ENCODE peak calls at places on chromosomes 2 and 18, in four cellular contexts. A, I, P and G are unnamed samples.

GRCh38 chr2:215784371-215784783 is 229.0 kb downstream of the MREG start:
- DNase-seq in A (no peak), I (no peak), P (no peak), G (no peak)

GRCh38 chr18:60019463-60019840 is 119.7 kb downstream of the PMAIP1 start:
- DNase-seq in A (peak), I (no peak), P (no peak), G (no peak)

GRCh38 chr2:73998933-73999332 is 14.2 kb downstream of the TET3 start:
- DNase-seq in A (no peak), I (no peak), P (no peak), G (no peak)

GRCh38 chr2:67954125-67954748 is 108.6 kb downstream of the C1D start:
- DNase-seq in A (no peak), I (no peak), P (peak), G (no peak)

GRCh38 chr2:226185613-226186211 is 613.9 kb downstream of the IRS1 start:
- DNase-seq in A (peak), I (no peak), P (no peak), G (no peak)

GRCh38 chr2:23351388-23352141 is 33.4 kb upstream of the KLHL29 start:
- DNase-seq in A (peak), I (peak), P (peak), G (no peak)

GRCh38 chr2:23066701-23067100 is 318.3 kb upstream of the KLHL29 start:
- DNase-seq in A (no peak), I (no peak), P (no peak), G (no peak)

GRCh38 chr2:69223759-69224494 is 163.1 kb downstream of the GFPT1 start:
- DNase-seq in A (no peak), I (no peak), P (peak), G (no peak)

GRCh38 chr2:241796610-241797138 is 12.3 kb upstream of the NEU4 start:
- DNase-seq in A (no peak), I (no peak), P (no peak), G (no peak)

GRCh38 chr2:128280901-128281321 is 37.8 kb downstream of the HS6ST1 start:
- DNase-seq in A (no peak), I (no peak), P (no peak), G (no peak)

GRCh38 chr18:51425475-51425874 is 228.0 kb upstream of the MEX3C start:
- DNase-seq in A (no peak), I (no peak), P (no peak), G (peak)

GRCh38 chr2:19648583-19648982 is 253.2 kb downstream of the TTC32 start:
- DNase-seq in A (peak), I (no peak), P (no peak), G (no peak)

GRCh38 chr2:15134957-15135356 is 426.2 kb downstream of the NBAS start:
- DNase-seq in A (no peak), I (no peak), P (no peak), G (no peak)

GRCh38 chr2:70086838-70087702 is at the start of gene PCBP1:
- DNase-seq in A (peak), I (peak), P (peak), G (peak)

GRCh38 chr2:124884315-124884714 is 859.2 kb downstream of the CNTNAP5 start:
- DNase-seq in A (no peak), I (no peak), P (no peak), G (no peak)

GRCh38 chr18:6752200-6752873 is 22.8 kb downstream of the ARHGAP28 start:
- DNase-seq in A (no peak), I (no peak), P (no peak), G (no peak)

GRCh38 chr2:98605076-98605475 is 3.2 kb downstream of the COA5 start:
- DNase-seq in A (no peak), I (no peak), P (no peak), G (no peak)

GRCh38 chr2:143473206-143473605 is 344.0 kb downstream of the ARHGAP15 start:
- DNase-seq in A (no peak), I (no peak), P (no peak), G (no peak)

GRCh38 chr18:70132999-70133398 is 72.5 kb downstream of the RTTN start:
- DNase-seq in A (peak), I (no peak), P (peak), G (no peak)

GRCh38 chr2:111048856-111049551 is 71.7 kb upstream of the BCL2L11 start:
- DNase-seq in A (no peak), I (no peak), P (no peak), G (no peak)

GRCh38 chr2:239758325-239758877 is 266.7 kb downstream of the NDUFA10 start:
- DNase-seq in A (peak), I (no peak), P (no peak), G (no peak)

GRCh38 chr18:79567481-79568147 is 112.0 kb upstream of the CTDP1 start:
- DNase-seq in A (no peak), I (no peak), P (no peak), G (no peak)

GRCh38 chr2:112149194-112149593 is 11.0 kb downstream of the FBLN7 start:
- DNase-seq in A (no peak), I (no peak), P (no peak), G (no peak)

GRCh38 chr2:219661197-219661954 is 33.9 kb downstream of the SLC4A3 start:
- DNase-seq in A (peak), I (peak), P (peak), G (peak)

GRCh38 chr2:128610496-128610895 is 291.8 kb upstream of the HS6ST1 start:
- DNase-seq in A (no peak), I (no peak), P (no peak), G (no peak)

GRCh38 chr2:240250150-240250984 is 109.9 kb upstream of the OTOS start:
- DNase-seq in A (no peak), I (no peak), P (no peak), G (no peak)

GRCh38 chr2:238763471-238763995 is 84.4 kb upstream of the TWIST2 start:
- DNase-seq in A (no peak), I (no peak), P (no peak), G (no peak)

GRCh38 chr2:149587950-149588487 is 444 bp upstream of the MMADHC start:
- DNase-seq in A (no peak), I (no peak), P (no peak), G (no peak)

GRCh38 chr2:236852100-236852976 is 233.4 kb upstream of the COPS8 start:
- DNase-seq in A (no peak), I (no peak), P (no peak), G (no peak)

GRCh38 chr2:132038179-132038882 is 123.4 kb downstream of the ANKRD30BL start:
- DNase-seq in A (no peak), I (peak), P (no peak), G (no peak)

GRCh38 chr18:21826196-21826595 is 85.6 kb downstream of the MIB1 start:
- DNase-seq in A (no peak), I (no peak), P (no peak), G (no peak)

GRCh38 chr2:128309341-128310093 is 9.2 kb downstream of the HS6ST1 start:
- DNase-seq in A (no peak), I (peak), P (peak), G (no peak)

GRCh38 chr2:45826889-45827635 is 175.6 kb downstream of the PRKCE start:
- DNase-seq in A (no peak), I (no peak), P (no peak), G (no peak)

GRCh38 chr2:12046641-12047040 is 300.2 kb downstream of the LPIN1 start:
- DNase-seq in A (no peak), I (no peak), P (no peak), G (no peak)

GRCh38 chr2:27795093-27795834 is 23.7 kb downstream of the MRPL33 start:
- DNase-seq in A (no peak), I (no peak), P (peak), G (no peak)

GRCh38 chr2:8539743-8540551 is 141.9 kb upstream of the ID2 start:
- DNase-seq in A (no peak), I (no peak), P (no peak), G (no peak)

GRCh38 chr18:9531791-9532410 is 56.6 kb downstream of the RALBP1 start:
- DNase-seq in A (no peak), I (no peak), P (no peak), G (no peak)

GRCh38 chr18:40866013-40866644 is 1088.9 kb upstream of the PIK3C3 start:
- DNase-seq in A (peak), I (peak), P (no peak), G (no peak)

GRCh38 chr2:221502270-221502973 is 69.7 kb downstream of the EPHA4 start:
- DNase-seq in A (no peak), I (no peak), P (no peak), G (no peak)

DNA sequence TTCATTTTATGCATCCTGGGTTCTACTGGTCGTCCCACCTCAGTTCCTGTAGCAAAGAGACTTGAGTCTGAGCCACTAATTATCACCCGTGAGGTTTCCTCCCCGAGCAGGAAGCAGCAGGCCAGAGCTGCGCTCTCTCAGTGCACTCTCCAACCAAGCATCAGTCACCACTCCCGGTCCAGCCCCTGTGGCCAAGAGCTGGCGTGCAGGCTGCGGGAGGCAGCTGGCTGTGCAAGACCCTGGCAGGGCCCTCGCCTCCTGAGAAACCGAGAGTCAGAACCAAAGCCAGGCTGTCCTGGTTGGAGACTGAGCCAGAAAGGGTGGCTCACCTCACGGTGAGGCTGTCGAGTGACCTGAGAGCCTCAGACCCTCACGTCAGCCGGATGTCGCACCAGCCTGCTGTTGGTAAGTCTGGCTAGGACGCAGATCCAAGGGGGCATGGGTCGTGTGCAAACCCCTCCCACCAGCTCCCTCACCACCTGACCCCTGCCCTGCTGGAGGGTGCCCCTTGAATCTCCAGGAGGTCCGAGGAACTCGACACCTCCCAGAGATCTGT is 7.1 kb downstream of the STEAP3 start:
- DNase-seq in A (no peak), I (no peak), P (no peak), G (no peak)
- TF ChIP-seq KDM1A in A (no peak), I (no peak), P (no peak), G (no peak)

DNA sequence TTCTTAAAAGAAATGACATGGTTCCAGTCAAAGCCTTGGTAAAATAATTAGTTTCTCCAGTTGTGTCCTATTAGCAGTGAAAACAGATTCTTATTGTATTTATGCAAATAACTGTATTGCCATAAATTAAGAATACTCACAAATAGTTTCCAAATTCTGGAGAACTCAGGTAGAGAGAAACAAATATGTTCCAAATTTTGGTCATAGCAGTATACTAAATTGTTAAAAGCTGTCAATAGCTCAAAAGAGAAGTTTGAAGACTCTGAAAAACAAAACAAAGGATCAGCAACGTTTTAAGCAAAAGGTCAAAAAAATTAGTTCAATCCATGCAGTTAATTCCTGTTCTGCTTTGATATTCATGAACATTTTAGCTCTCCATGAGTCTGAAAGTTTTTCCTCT is 25.5 kb downstream of the ELMOD3 start:
- DNase-seq in A (no peak), I (no peak), P (no peak), G (no peak)
- TF ChIP-seq EP300 in A (no peak), I (no peak), P (no peak), G (no peak)

GRCh38 chr2:72952961-72953360 is 35.6 kb downstream of the EMX1 start:
- DNase-seq in A (no peak), I (no peak), P (no peak), G (no peak)

GRCh38 chr2:72953976-72954375 is 36.7 kb downstream of the EMX1 start:
- DNase-seq in A (no peak), I (no peak), P (no peak), G (no peak)

GRCh38 chr2:72954376-72955187 is 37.3 kb downstream of the EMX1 start:
- DNase-seq in A (no peak), I (no peak), P (no peak), G (no peak)

GRCh38 chr2:72952110-72952823 is 34.9 kb downstream of the EMX1 start:
- DNase-seq in A (no peak), I (no peak), P (no peak), G (no peak)

GRCh38 chr2:72953528-72953927 is 36.2 kb downstream of the EMX1 start:
- DNase-seq in A (no peak), I (no peak), P (no peak), G (no peak)
- TF ChIP-seq KDM1A in A (no peak), I (no peak), P (no peak), G (no peak)

DNA sequence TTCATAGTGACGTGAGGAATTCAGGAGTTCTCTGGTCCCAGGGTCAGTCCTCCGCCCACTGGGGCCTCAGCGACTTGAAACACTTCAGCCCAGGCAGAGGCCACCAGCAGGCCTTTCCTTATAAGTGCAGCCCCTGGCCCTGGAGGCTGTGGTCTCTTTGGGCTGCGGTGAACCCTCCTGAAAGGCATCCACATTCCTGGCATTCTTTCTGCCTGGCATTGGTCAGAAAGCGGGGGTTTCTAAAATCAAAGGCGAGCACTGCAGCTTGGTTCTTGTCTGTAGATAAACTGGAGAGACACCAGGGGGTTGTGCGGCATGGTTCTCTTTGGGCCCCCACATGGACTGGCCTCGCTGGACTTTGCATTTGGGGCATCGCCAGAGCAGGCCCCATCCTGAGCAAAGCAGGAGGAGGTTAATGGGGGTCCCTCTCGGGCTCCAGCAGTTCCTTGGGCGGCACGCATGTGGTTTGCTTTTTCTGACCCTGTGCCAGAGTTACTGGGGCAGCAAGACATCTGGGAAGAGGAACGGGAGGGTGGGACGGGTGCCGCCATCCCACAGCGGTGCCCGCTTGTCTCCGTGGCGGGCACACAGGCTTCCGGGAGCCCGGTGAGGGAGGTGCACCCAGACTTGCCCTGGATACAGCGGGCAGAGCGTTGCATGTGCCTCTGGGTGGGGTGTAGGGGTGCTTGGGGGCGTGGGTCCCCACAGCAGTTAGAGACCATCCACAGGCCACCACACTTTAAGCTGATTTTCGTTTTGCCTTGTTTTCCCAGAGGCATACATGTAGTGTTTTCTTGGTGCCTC is 44.9 kb downstream of the SH3BP4 start:
- DNase-seq in A (peak), I (no peak), P (peak), G (no peak)
- TF ChIP-seq EP300 in A (no peak), I (no peak), P (no peak), G (no peak)

DNA sequence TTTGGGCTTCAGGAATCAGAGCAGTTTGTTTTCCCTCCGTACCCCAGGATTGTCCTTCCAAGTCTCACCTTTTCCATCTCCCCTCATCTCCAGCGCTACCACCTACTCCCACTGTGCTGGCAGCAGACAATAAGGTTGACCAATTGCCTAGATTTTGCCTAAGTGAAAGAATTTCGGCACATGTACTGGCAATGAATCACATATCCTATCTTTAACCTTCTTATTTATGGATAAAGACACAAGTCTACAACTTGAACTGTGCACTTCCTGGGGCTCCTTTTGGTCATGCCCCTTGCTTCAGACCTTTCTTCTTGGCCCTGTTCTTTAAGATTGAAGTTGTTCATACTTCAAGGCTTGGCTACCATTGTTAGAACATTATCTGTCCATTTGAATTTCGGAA is 71.4 kb downstream of the KCMF1 start:
- DNase-seq in A (no peak), I (no peak), P (no peak), G (no peak)
- TF ChIP-seq KDM1A in A (no peak), I (no peak), P (no peak), G (no peak)

DNA sequence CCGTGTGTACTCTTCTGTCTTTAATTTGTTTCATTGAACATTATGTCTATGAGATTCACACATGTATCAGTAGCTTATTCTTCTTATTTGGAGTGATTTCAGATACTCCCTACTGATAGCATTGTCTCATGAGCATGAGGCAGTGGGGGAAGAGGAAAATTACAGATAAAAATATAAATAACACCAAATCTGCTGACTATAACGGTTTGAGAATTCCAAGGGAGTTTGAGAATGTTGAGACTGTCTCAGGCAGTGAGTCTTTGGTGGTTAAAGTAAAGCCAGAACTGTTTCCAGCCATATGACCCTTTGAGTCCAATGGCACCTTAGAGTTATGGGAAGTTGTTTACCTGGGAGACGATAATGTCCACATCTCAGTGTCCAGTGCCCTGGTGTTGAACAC is 72.5 kb upstream of the KCNE4 start:
- DNase-seq in A (no peak), I (no peak), P (no peak), G (no peak)
- TF ChIP-seq EP300 in A (no peak), I (no peak), P (no peak), G (no peak)

DNA sequence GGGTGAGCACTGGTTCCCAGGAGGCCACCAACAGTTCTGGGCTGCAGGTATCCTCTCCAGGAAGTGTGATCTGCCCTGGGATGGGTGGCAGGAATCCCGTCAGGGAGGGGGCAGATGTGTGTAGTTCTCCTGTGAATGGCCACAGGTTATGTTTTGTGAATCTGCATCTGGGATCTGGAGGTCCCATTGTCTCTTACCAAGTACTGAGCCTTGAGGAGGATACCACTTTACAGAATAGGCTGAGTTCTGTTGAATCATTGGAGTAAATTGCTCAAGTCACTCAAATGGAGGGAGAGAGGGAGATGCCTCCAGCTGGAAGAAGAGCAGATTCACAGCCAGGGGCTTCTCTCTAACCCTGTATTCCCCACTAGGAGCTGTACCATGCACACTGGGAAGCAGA is 168.2 kb downstream of the ANKRD30B start:
- DNase-seq in A (no peak), I (no peak), P (no peak), G (no peak)
- TF ChIP-seq KDM1A in A (no peak), I (no peak), P (no peak), G (no peak)

DNA sequence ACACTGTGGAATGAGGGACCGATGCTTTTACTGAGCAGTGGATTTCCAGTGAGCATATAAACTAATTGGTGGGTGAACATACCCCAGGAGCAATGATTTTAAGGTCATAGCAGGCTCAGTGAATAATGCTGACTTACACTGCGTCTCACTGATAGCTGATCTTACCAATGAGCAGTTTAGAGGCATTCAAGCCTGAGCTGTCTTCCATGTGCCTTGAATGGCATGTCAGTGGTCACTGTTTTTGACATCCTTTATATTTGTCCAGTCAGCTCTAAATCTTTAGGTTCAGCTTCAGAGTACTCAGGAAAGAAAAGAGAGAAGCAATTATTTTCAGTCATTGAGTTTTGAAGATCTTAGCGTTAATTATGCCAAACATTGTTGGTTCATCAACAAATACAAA is 88.3 kb downstream of the CAMKMT start:
- DNase-seq in A (no peak), I (no peak), P (no peak), G (no peak)
- TF ChIP-seq EP300 in A (no peak), I (no peak), P (no peak), G (no peak)